ENCODE peak calls at places on chromosomes 2 and 18, in five cellular contexts. One of them, this sample, is unnamed.

GRCh38 chr2:172252154-172252553 is 149.5 kb upstream of the DLX2 start:
- DNase-seq in MCF 10A: no peak
- DNase-seq in GM13977: no peak
- DNase-seq in DMS153: no peak
- DNase-seq in smooth muscle cell of the brain vasculature: no peak
- DNase-seq in this sample: peak

GRCh38 chr18:31057031-31057430 is 14.5 kb upstream of the DSC3 start:
- DNase-seq in MCF 10A: peak
- DNase-seq in GM13977: no peak
- DNase-seq in DMS153: no peak
- DNase-seq in smooth muscle cell of the brain vasculature: no peak
- DNase-seq in this sample: no peak

GRCh38 chr18:77544792-77545191 is 295.1 kb downstream of the GALR1 start:
- DNase-seq in MCF 10A: no peak
- DNase-seq in GM13977: no peak
- DNase-seq in DMS153: no peak
- DNase-seq in smooth muscle cell of the brain vasculature: no peak
- DNase-seq in this sample: no peak

GRCh38 chr2:179239838-179240237 is 24.8 kb downstream of the SESTD1 start:
- DNase-seq in MCF 10A: no peak
- DNase-seq in GM13977: no peak
- DNase-seq in DMS153: no peak
- DNase-seq in smooth muscle cell of the brain vasculature: no peak
- DNase-seq in this sample: no peak

GRCh38 chr2:241546771-241547498 is 11.6 kb upstream of the BOK start:
- DNase-seq in MCF 10A: no peak
- DNase-seq in GM13977: no peak
- DNase-seq in DMS153: no peak
- DNase-seq in smooth muscle cell of the brain vasculature: no peak
- DNase-seq in this sample: peak

GRCh38 chr2:24919977-24920812 is at the start of gene ADCY3:
- DNase-seq in MCF 10A: peak
- DNase-seq in GM13977: peak
- DNase-seq in DMS153: no peak
- DNase-seq in smooth muscle cell of the brain vasculature: no peak
- DNase-seq in this sample: peak

GRCh38 chr2:11624893-11625292 is 45.1 kb downstream of the NTSR2 start:
- DNase-seq in MCF 10A: no peak
- DNase-seq in GM13977: no peak
- DNase-seq in DMS153: no peak
- DNase-seq in smooth muscle cell of the brain vasculature: no peak
- DNase-seq in this sample: no peak

GRCh38 chr2:95121150-95121494 is 486 bp downstream of the MRPS5 start:
- DNase-seq in MCF 10A: peak
- DNase-seq in GM13977: no peak
- DNase-seq in DMS153: no peak
- DNase-seq in smooth muscle cell of the brain vasculature: no peak
- DNase-seq in this sample: no peak

GRCh38 chr2:97714084-97714949 is 941 bp downstream of the ZAP70 start:
- DNase-seq in MCF 10A: peak
- DNase-seq in GM13977: no peak
- DNase-seq in DMS153: no peak
- DNase-seq in smooth muscle cell of the brain vasculature: no peak
- DNase-seq in this sample: no peak

GRCh38 chr2:28153851-28154250 is 238.8 kb upstream of the FOSL2 start:
- DNase-seq in MCF 10A: no peak
- DNase-seq in GM13977: no peak
- DNase-seq in DMS153: no peak
- DNase-seq in smooth muscle cell of the brain vasculature: no peak
- DNase-seq in this sample: no peak

GRCh38 chr2:237702439-237703397 is 75.3 kb downstream of the LRRFIP1 start:
- DNase-seq in MCF 10A: peak
- DNase-seq in GM13977: no peak
- DNase-seq in DMS153: no peak
- DNase-seq in smooth muscle cell of the brain vasculature: no peak
- DNase-seq in this sample: peak

GRCh38 chr18:47204908-47205522 is 28.9 kb upstream of the IER3IP1 start:
- DNase-seq in MCF 10A: peak
- DNase-seq in GM13977: peak
- DNase-seq in DMS153: peak
- DNase-seq in smooth muscle cell of the brain vasculature: peak
- DNase-seq in this sample: peak

GRCh38 chr18:14925281-14925709 is 177.3 kb downstream of the ANKRD30B start:
- DNase-seq in MCF 10A: no peak
- DNase-seq in GM13977: no peak
- DNase-seq in DMS153: no peak
- DNase-seq in smooth muscle cell of the brain vasculature: no peak
- DNase-seq in this sample: no peak

GRCh38 chr2:33236457-33236856 is 240.0 kb upstream of the RASGRP3 start:
- DNase-seq in MCF 10A: peak
- DNase-seq in GM13977: no peak
- DNase-seq in DMS153: no peak
- DNase-seq in smooth muscle cell of the brain vasculature: no peak
- DNase-seq in this sample: peak

GRCh38 chr2:231780123-231780908 is 766 bp downstream of the PDE6D start:
- DNase-seq in MCF 10A: peak
- DNase-seq in GM13977: no peak
- DNase-seq in DMS153: no peak
- DNase-seq in smooth muscle cell of the brain vasculature: no peak
- DNase-seq in this sample: no peak

GRCh38 chr2:190123956-190124355 is 61.4 kb upstream of the MSTN start:
- DNase-seq in MCF 10A: no peak
- DNase-seq in GM13977: no peak
- DNase-seq in DMS153: no peak
- DNase-seq in smooth muscle cell of the brain vasculature: no peak
- DNase-seq in this sample: peak

GRCh38 chr18:46559946-46560670 is 96.9 kb downstream of the LOXHD1 start:
- DNase-seq in MCF 10A: no peak
- DNase-seq in GM13977: no peak
- DNase-seq in DMS153: no peak
- DNase-seq in smooth muscle cell of the brain vasculature: no peak
- DNase-seq in this sample: no peak

GRCh38 chr18:61335737-61336555 is 2.7 kb downstream of the CDH20 start:
- DNase-seq in MCF 10A: no peak
- DNase-seq in GM13977: no peak
- DNase-seq in DMS153: no peak
- DNase-seq in smooth muscle cell of the brain vasculature: no peak
- DNase-seq in this sample: no peak

GRCh38 chr18:37135177-37135576 is 306.2 kb downstream of the KIAA1328 start:
- DNase-seq in MCF 10A: no peak
- DNase-seq in GM13977: no peak
- DNase-seq in DMS153: no peak
- DNase-seq in smooth muscle cell of the brain vasculature: no peak
- DNase-seq in this sample: no peak

GRCh38 chr2:74181739-74182138 is 3.1 kb upstream of the MOB1A start:
- DNase-seq in MCF 10A: no peak
- DNase-seq in GM13977: peak
- DNase-seq in DMS153: no peak
- DNase-seq in smooth muscle cell of the brain vasculature: no peak
- DNase-seq in this sample: no peak

GRCh38 chr2:144456680-144457079 is 63.2 kb downstream of the ZEB2 start:
- DNase-seq in MCF 10A: peak
- DNase-seq in GM13977: no peak
- DNase-seq in DMS153: no peak
- DNase-seq in smooth muscle cell of the brain vasculature: no peak
- DNase-seq in this sample: peak

GRCh38 chr2:10818986-10819385 is 6.4 kb upstream of the PDIA6 start:
- DNase-seq in MCF 10A: no peak
- DNase-seq in GM13977: no peak
- DNase-seq in DMS153: no peak
- DNase-seq in smooth muscle cell of the brain vasculature: no peak
- DNase-seq in this sample: no peak

GRCh38 chr18:24027156-24027555 is 12.6 kb downstream of the TTC39C start:
- DNase-seq in MCF 10A: peak
- DNase-seq in GM13977: no peak
- DNase-seq in DMS153: no peak
- DNase-seq in smooth muscle cell of the brain vasculature: no peak
- DNase-seq in this sample: peak

GRCh38 chr2:241508240-241508509 is 209 bp downstream of the STK25 start:
- DNase-seq in MCF 10A: no peak
- DNase-seq in GM13977: peak
- DNase-seq in DMS153: no peak
- DNase-seq in smooth muscle cell of the brain vasculature: no peak
- DNase-seq in this sample: no peak

GRCh38 chr2:119360423-119360966 is 6.1 kb downstream of the C2orf76 start:
- DNase-seq in MCF 10A: no peak
- DNase-seq in GM13977: no peak
- DNase-seq in DMS153: no peak
- DNase-seq in smooth muscle cell of the brain vasculature: no peak
- DNase-seq in this sample: no peak

GRCh38 chr2:27961997-27962396 is 71.5 kb downstream of the BABAM2 start:
- DNase-seq in MCF 10A: peak
- DNase-seq in GM13977: no peak
- DNase-seq in DMS153: no peak
- DNase-seq in smooth muscle cell of the brain vasculature: no peak
- DNase-seq in this sample: peak

GRCh38 chr2:231613054-231613654 is 20.5 kb downstream of the TEX44 start:
- DNase-seq in MCF 10A: no peak
- DNase-seq in GM13977: no peak
- DNase-seq in DMS153: peak
- DNase-seq in smooth muscle cell of the brain vasculature: no peak
- DNase-seq in this sample: no peak

GRCh38 chr2:10477443-10478297 is 29.5 kb upstream of the ODC1 start:
- DNase-seq in MCF 10A: no peak
- DNase-seq in GM13977: no peak
- DNase-seq in DMS153: peak
- DNase-seq in smooth muscle cell of the brain vasculature: no peak
- DNase-seq in this sample: no peak

GRCh38 chr2:86297382-86298147 is 39.9 kb downstream of the REEP1 start:
- DNase-seq in MCF 10A: peak
- DNase-seq in GM13977: peak
- DNase-seq in DMS153: no peak
- DNase-seq in smooth muscle cell of the brain vasculature: no peak
- DNase-seq in this sample: no peak